ENCODE peak calls at places on chromosome X, in eight cellular contexts. C, D, J, P, X, I, F and O are unnamed samples.

GRCh38 chrX:103175944-103176753 is 38.8 kb upstream of the BEX4 start:
- DNase-seq in C (peak; percentile 67), I (no peak), X (peak; percentile 88), P (no peak), D (peak; percentile 40), F (peak; percentile 56), J (peak; percentile 50), O (peak; percentile 72)

GRCh38 chrX:151396042-151396826 is 772 bp upstream of the VMA21 start:
- DNase-seq in D (peak; percentile 31), J (peak; percentile 41), P (no peak), C (peak; percentile 71), F (no peak), X (no peak), I (no peak), O (peak; percentile 59)

GRCh38 chrX:19810809-19811208 is 76.6 kb downstream of the SH3KBP1 start:
- DNase-seq in C (peak; percentile 78), F (no peak), I (no peak), D (no peak), X (no peak), P (no peak), J (no peak), O (no peak)

GRCh38 chrX:73683236-73683859 is 120.4 kb downstream of the CHIC1 start:
- DNase-seq in P (no peak), X (no peak), J (no peak), I (no peak), C (no peak), D (no peak), F (no peak), O (no peak)

GRCh38 chrX:153794018-153794896 is at the start of the genes IDH3G and SSR4:
- DNase-seq in I (peak; percentile 97), X (peak; percentile 92), D (peak; percentile 92), C (peak; percentile 96), J (peak; percentile 94), F (peak; percentile 98), P (peak; percentile 78), O (peak; percentile 97)

GRCh38 chrX:153817291-153817690 is 13.1 kb downstream of the PDZD4 start:
- DNase-seq in C (no peak), D (no peak), I (peak; percentile 24), F (no peak), P (no peak), X (no peak), J (no peak), O (no peak)

GRCh38 chrX:150255441-150256296 is 107.4 kb upstream of the MAMLD1 start:
- DNase-seq in F (no peak), J (no peak), I (no peak), P (no peak), D (no peak), C (no peak), X (no peak), O (no peak)

GRCh38 chrX:151970661-151971060 is 3.8 kb downstream of the GABRE start:
- DNase-seq in I (no peak), C (peak; percentile 28), X (peak; percentile 69), D (peak; percentile 83), F (no peak), P (no peak), J (peak; percentile 45), O (no peak)

GRCh38 chrX:153398275-153398960 is 2.7 kb downstream of the PNMA6E start:
- DNase-seq in X (no peak), F (no peak), I (peak; percentile 66), D (no peak), C (no peak), J (no peak), P (no peak), O (no peak)

GRCh38 chrX:1529328-1529727 is 7.7 kb downstream of the P2RY8 start:
- DNase-seq in X (no peak), P (no peak), D (no peak), F (no peak), I (no peak), J (no peak), C (no peak), O (no peak)

GRCh38 chrX:75957107-75957610 is 172.1 kb upstream of the MAGEE2 start:
- DNase-seq in F (no peak), P (no peak), X (no peak), C (peak; percentile 94), D (no peak), I (no peak), J (no peak), O (no peak)

GRCh38 chrX:131854586-131854985 is 168.5 kb upstream of the STK26 start:
- DNase-seq in F (no peak), I (no peak), C (peak; percentile 38), D (no peak), X (no peak), P (no peak), J (no peak), O (peak; percentile 44)

GRCh38 chrX:44842555-44843317 is 1.1 kb upstream of the DUSP21 start:
- DNase-seq in F (no peak), C (no peak), P (no peak), I (no peak), X (no peak), J (no peak), D (no peak), O (peak; percentile 13)

GRCh38 chrX:48648299-48648698 is 35.3 kb upstream of the WAS start:
- DNase-seq in C (peak; percentile 77), I (peak; percentile 73), P (no peak), F (peak; percentile 12), X (peak; percentile 35), J (peak; percentile 41), D (peak; percentile 31), O (peak; percentile 40)

GRCh38 chrX:634306-634958 is 3.8 kb downstream of the SHOX start:
- DNase-seq in J (no peak), I (peak; percentile 48), D (no peak), F (no peak), X (no peak), P (no peak), C (no peak), O (no peak)

GRCh38 chrX:149370097-149370496 is 135.0 kb downstream of the IDS start:
- DNase-seq in D (no peak), F (no peak), X (no peak), P (no peak), I (no peak), C (no peak), J (no peak), O (no peak)

GRCh38 chrX:109140463-109140862 is 341.4 kb downstream of the GUCY2F start:
- DNase-seq in F (no peak), J (no peak), P (no peak), D (no peak), I (no peak), X (no peak), C (no peak), O (no peak)

GRCh38 chrX:70134116-70134477 is 850 bp downstream of the IGBP1 start:
- DNase-seq in X (no peak), I (peak; percentile 77), J (peak; percentile 12), D (no peak), F (peak; percentile 18), C (no peak), P (no peak), O (peak; percentile 72)

GRCh38 chrX:70132244-70132643 is 1.0 kb upstream of the IGBP1 start:
- DNase-seq in X (no peak), P (no peak), I (no peak), D (no peak), F (peak; percentile 7), J (no peak), C (peak; percentile 40), O (peak; percentile 10)

GRCh38 chrX:70129811-70130210 is 3.4 kb upstream of the IGBP1 start:
- DNase-seq in I (no peak), F (no peak), D (no peak), J (no peak), P (no peak), X (no peak), C (no peak), O (no peak)

GRCh38 chrX:70132877-70133302 is 357 bp upstream of the IGBP1 start:
- DNase-seq in F (no peak), P (no peak), J (no peak), X (no peak), I (no peak), D (no peak), C (no peak), O (no peak)

GRCh38 chrX:70133303-70134115 is at the start of gene IGBP1:
- DNase-seq in X (peak; percentile 85), J (peak; percentile 82), P (peak; percentile 77), C (peak; percentile 95), F (peak; percentile 86), I (peak; percentile 93), D (peak; percentile 85), O (peak; percentile 89)
- TF ChIP-seq POLR2A in X (peak; percentile 67), J (peak; percentile 29), P (no peak), C (peak; percentile 43), F (peak; percentile 84), I (no peak), D (no peak), O (peak; percentile 85)

GRCh38 chrX:18425199-18426003 is at the start of gene CDKL5:
- DNase-seq in X (peak; percentile 98), D (peak; percentile 98), C (peak; percentile 96), P (peak; percentile 90), J (peak; percentile 95), I (peak; percentile 98), F (peak; percentile 96), O (peak; percentile 95)
- TF ChIP-seq POLR2A in X (peak; percentile 78), D (peak; percentile 59), C (no peak), P (no peak), J (peak; percentile 67), I (peak; percentile 66), F (no peak), O (no peak)

GRCh38 chrX:23660766-23661132 is 6.5 kb upstream of the PRDX4 start:
- DNase-seq in D (no peak), J (no peak), P (no peak), X (no peak), F (no peak), I (no peak), C (no peak), O (no peak)
- TF ChIP-seq POLR2A in D (no peak), J (no peak), P (no peak), X (no peak), F (no peak), I (no peak), C (no peak), O (no peak)

GRCh38 chrX:53088136-53088974 is 5.6 kb upstream of the KANTR start:
- DNase-seq in C (no peak), I (peak; percentile 89), P (no peak), D (peak; percentile 74), F (no peak), X (peak; percentile 87), J (peak; percentile 89), O (peak; percentile 15)
- TF ChIP-seq POLR2A in C (no peak), I (peak; percentile 27), P (no peak), D (peak; percentile 22), F (no peak), X (peak; percentile 53), J (peak; percentile 57), O (no peak)

GRCh38 chrX:55488559-55489314 is 911 bp downstream of the USP51 start:
- DNase-seq in I (peak; percentile 89), J (peak; percentile 82), C (peak; percentile 61), P (no peak), X (peak; percentile 70), D (peak; percentile 56), F (peak; percentile 71), O (peak; percentile 78)
- TF ChIP-seq POLR2A in I (no peak), J (peak; percentile 36), C (no peak), P (no peak), X (peak; percentile 47), D (no peak), F (peak; percentile 60), O (peak; percentile 45)